ENCODE peak calls at places on chromosomes 4 and X, in ten cellular contexts. F is posterior cingulate gyrus, X is iris pigment epithelial cell, E is anterior cingulate cortex, H is HFF-Myc, A is activated T-cell treated with anti-CD3 and anti-CD28 coated beads for 4 hours, C is left cardiac atrium, L is NCI-H187, G is NCI-H510A, U is DMS153. R is an unnamed sample.

GRCh38 chr4:145045180-145045579 is 52.8 kb downstream of the ANAPC10 start:
- DNase-seq in G (no peak), F (no peak), U (no peak), E (no peak), X (no peak), C (no peak), A (no peak), L (no peak), H (no peak), R (no peak)

GRCh38 chrX:148865237-148865636 is 364.8 kb downstream of the AFF2 start:
- DNase-seq in A (no peak), C (no peak), X (no peak), E (no peak), U (no peak), F (no peak), L (no peak), H (no peak), G (no peak), R (no peak)

GRCh38 chrX:10677490-10677889 is 57.1 kb upstream of the MID1 start:
- DNase-seq in F (no peak), H (no peak), L (no peak), U (peak; percentile 7), X (no peak), A (no peak), G (no peak), C (peak; percentile 51), E (no peak), R (peak; percentile 2)

GRCh38 chrX:20294284-20294683 is 27.6 kb upstream of the RPS6KA3 start:
- DNase-seq in F (no peak), H (no peak), X (no peak), U (no peak), A (no peak), C (no peak), E (no peak), L (no peak), G (no peak), R (no peak)

GRCh38 chr4:7780751-7781348 is 158.8 kb downstream of the AFAP1 start:
- DNase-seq in H (no peak), U (no peak), A (no peak), L (no peak), C (no peak), F (no peak), G (no peak), X (no peak), E (no peak), R (no peak)

GRCh38 chr4:114132830-114133229 is 153.4 kb upstream of the ARSJ start:
- DNase-seq in U (no peak), X (peak; percentile 26), E (no peak), G (no peak), F (no peak), A (no peak), C (no peak), L (no peak), H (peak; percentile 9), R (peak; percentile 8)

GRCh38 chrX:8743126-8743732 is 11.3 kb upstream of the ANOS1 start:
- DNase-seq in G (no peak), F (no peak), E (no peak), A (peak; percentile 44), C (peak; percentile 42), H (no peak), L (no peak), X (no peak), U (no peak), R (peak; percentile 61)

GRCh38 chr4:6263541-6264540 is 5.8 kb upstream of the WFS1 start:
- DNase-seq in X (peak; percentile 69), E (no peak), C (peak; percentile 57), U (no peak), G (no peak), F (no peak), H (no peak), L (no peak), A (no peak), R (peak; percentile 43)

GRCh38 chr4:109816082-109816442 is 500 bp downstream of the GAR1 start:
- DNase-seq in A (peak; percentile 39), H (no peak), C (no peak), F (no peak), X (no peak), G (no peak), E (no peak), U (no peak), L (no peak), R (no peak)

GRCh38 chr4:25103423-25103822 is 56.8 kb downstream of the SEPSECS start:
- DNase-seq in G (no peak), C (peak; percentile 56), E (no peak), H (no peak), F (no peak), X (no peak), A (no peak), U (no peak), L (no peak), R (no peak)

GRCh38 chr4:137678796-137679195 is 146.5 kb upstream of the PCDH18 start:
- DNase-seq in F (no peak), H (no peak), E (no peak), A (no peak), L (no peak), G (no peak), X (peak; percentile 54), U (no peak), C (no peak), R (no peak)

GRCh38 chr4:139131209-139131870 is 45.7 kb downstream of the ELF2 start:
- DNase-seq in U (no peak), F (no peak), H (no peak), E (no peak), L (no peak), C (no peak), A (no peak), X (no peak), G (no peak), R (no peak)

GRCh38 chrX:75603833-75604232 is 81.0 kb upstream of the ZDHHC15 start:
- DNase-seq in E (no peak), U (peak; percentile 0), X (peak; percentile 29), H (no peak), C (no peak), A (no peak), F (no peak), L (no peak), G (no peak), R (peak; percentile 52)

GRCh38 chr4:169225058-169225751 is 45.6 kb downstream of the SH3RF1 start:
- DNase-seq in A (no peak), F (no peak), L (no peak), X (peak; percentile 97), C (no peak), G (no peak), H (peak; percentile 88), E (no peak), U (no peak), R (no peak)

GRCh38 chrX:44224760-44225159 is 118.7 kb downstream of the EFHC2 start:
- DNase-seq in E (no peak), L (no peak), F (no peak), A (no peak), X (no peak), C (no peak), H (no peak), U (no peak), G (no peak), R (no peak)

GRCh38 chr4:26130173-26130572 is 190.6 kb upstream of the RBPJ start:
- DNase-seq in G (no peak), U (no peak), L (no peak), F (no peak), X (no peak), E (no peak), C (no peak), A (no peak), H (no peak), R (no peak)

GRCh38 chrX:149758068-149758714 is 15.7 kb upstream of the HSFX1 start:
- DNase-seq in A (no peak), U (no peak), C (no peak), X (no peak), L (no peak), F (no peak), H (no peak), G (no peak), E (no peak), R (no peak)

GRCh38 chr4:39043697-39044363 is 11.6 kb upstream of the TMEM156 start:
- DNase-seq in A (no peak), U (no peak), E (no peak), G (no peak), F (no peak), H (no peak), L (no peak), X (peak; percentile 75), C (no peak), R (peak; percentile 45)

GRCh38 chrX:41588271-41588670 is 100.5 kb upstream of the GPR34 start:
- DNase-seq in X (no peak), E (no peak), G (no peak), C (no peak), U (no peak), H (no peak), A (no peak), F (no peak), L (no peak), R (no peak)

GRCh38 chrX:30777575-30777974 is 111.5 kb downstream of the TAB3 start:
- DNase-seq in G (no peak), U (no peak), A (no peak), L (no peak), C (no peak), X (no peak), H (no peak), F (no peak), E (no peak), R (peak; percentile 59)

GRCh38 chr4:86957214-86957613 is 22.4 kb downstream of the AFF1 start:
- DNase-seq in C (no peak), X (peak; percentile 82), U (no peak), A (no peak), E (no peak), H (no peak), F (no peak), L (no peak), G (no peak), R (no peak)

GRCh38 chrX:103157511-103158316 is 57.2 kb upstream of the BEX4 start:
- DNase-seq in F (no peak), H (no peak), G (no peak), E (no peak), U (no peak), A (no peak), L (no peak), X (peak; percentile 39), C (no peak), R (peak; percentile 38)

GRCh38 chrX:79413009-79413408 is 45.9 kb upstream of the ITM2A start:
- DNase-seq in L (no peak), H (no peak), C (no peak), A (no peak), X (peak; percentile 18), U (no peak), F (no peak), E (no peak), G (no peak), R (peak; percentile 7)

GRCh38 chrX:153627675-153628111 is 19.3 kb upstream of the DUSP9 start:
- DNase-seq in G (no peak), X (no peak), H (no peak), L (no peak), U (no peak), C (no peak), A (no peak), E (no peak), F (no peak), R (no peak)

GRCh38 chr4:142274137-142274536 is 572.0 kb downstream of the INPP4B start:
- DNase-seq in F (no peak), H (no peak), A (no peak), G (no peak), C (no peak), E (no peak), L (no peak), X (peak; percentile 72), U (no peak), R (no peak)

GRCh38 chr4:20565075-20565721 is 135.1 kb upstream of the PACRGL start:
- DNase-seq in G (no peak), A (no peak), C (no peak), E (no peak), U (no peak), L (no peak), F (no peak), X (peak; percentile 24), H (no peak), R (no peak)

GRCh38 chr4:147492761-147493160 is 11.9 kb downstream of the EDNRA start:
- DNase-seq in F (no peak), G (no peak), L (no peak), X (peak; percentile 94), A (no peak), H (no peak), E (no peak), U (no peak), C (peak; percentile 48), R (no peak)

GRCh38 chr4:186188107-186188506 is 3.3 kb upstream of the CYP4V2 start:
- DNase-seq in U (no peak), H (no peak), X (no peak), A (no peak), C (no peak), L (no peak), E (no peak), G (no peak), F (no peak), R (no peak)